ENCODE peak calls at places on chromosomes 16 and 17, in seven cellular contexts. R is mucosa of descending colon, T is activated B cell treated with CpG ODN at 0.5 μM for 24 hours, Z is body of pancreas, O is islet precursor cell, A is SW 1271, G is choroid plexus epithelial cell. X is an unnamed sample.

GRCh38 chr16:9072806-9073341 is 18.6 kb upstream of the HAPSTR1 start:
- DNase-seq in R (no peak), T (no peak), Z (no peak), O (peak), A (no peak), G (peak), X (peak)

GRCh38 chr17:36196099-36196496 is 460 bp downstream of the CCL3L1 start:
- DNase-seq in R (no peak), T (no peak), Z (no peak), O (no peak), A (no peak), G (no peak), X (no peak)

GRCh38 chr17:41687828-41688640 is 651 bp upstream of the EIF1 start:
- DNase-seq in R (peak), T (no peak), Z (peak), O (peak), A (peak), G (peak), X (peak)

GRCh38 chr17:19308398-19308797 is 54.1 kb downstream of the B9D1 start:
- DNase-seq in R (no peak), T (no peak), Z (no peak), O (peak), A (no peak), G (no peak), X (no peak)

GRCh38 chr16:814974-815373 is 14.4 kb upstream of the GNG13 start:
- DNase-seq in R (no peak), T (no peak), Z (no peak), O (no peak), A (no peak), G (peak), X (no peak)

GRCh38 chr17:72166040-72166439 is 45.2 kb downstream of the SOX9 start:
- DNase-seq in R (no peak), T (no peak), Z (no peak), O (no peak), A (no peak), G (no peak), X (no peak)

GRCh38 chr16:4847774-4848587 is 700 bp downstream of the UBN1 start:
- DNase-seq in R (peak), T (peak), Z (peak), O (peak), A (no peak), G (peak), X (peak)

GRCh38 chr17:38464723-38465419 is 36.6 kb downstream of the ARHGAP23 start:
- DNase-seq in R (peak), T (no peak), Z (peak), O (no peak), A (peak), G (peak), X (no peak)

GRCh38 chr16:55655709-55656694 is at the start of gene SLC6A2:
- DNase-seq in R (no peak), T (no peak), Z (no peak), O (peak), A (no peak), G (no peak), X (no peak)

GRCh38 chr17:80491478-80492342 is 15.3 kb upstream of the NPTX1 start:
- DNase-seq in R (no peak), T (no peak), Z (no peak), O (peak), A (no peak), G (no peak), X (no peak)

GRCh38 chr16:53091508-53092211 is 36.9 kb downstream of the CHD9 start:
- DNase-seq in R (peak), T (peak), Z (peak), O (peak), A (no peak), G (peak), X (peak)

GRCh38 chr17:73753751-73754496 is 109.7 kb upstream of the SDK2 start:
- DNase-seq in R (no peak), T (no peak), Z (no peak), O (no peak), A (no peak), G (no peak), X (no peak)

GRCh38 chr17:68707032-68707431 is 105.9 kb upstream of the FAM20A start:
- DNase-seq in R (no peak), T (no peak), Z (no peak), O (peak), A (no peak), G (peak), X (no peak)

GRCh38 chr16:12988071-12988470 is 86.7 kb downstream of the SHISA9 start:
- DNase-seq in R (no peak), T (no peak), Z (no peak), O (no peak), A (no peak), G (no peak), X (no peak)

GRCh38 chr17:68461589-68461988 is 4.3 kb upstream of the WIPI1 start:
- DNase-seq in R (no peak), T (no peak), Z (peak), O (no peak), A (no peak), G (no peak), X (peak)

GRCh38 chr16:10641953-10642949 is 52.5 kb downstream of the TEKT5 start:
- DNase-seq in R (no peak), T (no peak), Z (no peak), O (no peak), A (no peak), G (no peak), X (no peak)

GRCh38 chr16:325375-326155 is 27.0 kb downstream of the AXIN1 start:
- DNase-seq in R (no peak), T (no peak), Z (no peak), O (no peak), A (no peak), G (no peak), X (no peak)